ENCODE peak calls at places on chromosomes 16 and 17, in five cellular contexts. G, P, Y, L and C are unnamed samples.

GRCh38 chr16:6988846-6989245 is 343.8 kb upstream of the RBFOX1 start:
- DNase-seq in L (no peak), P (no peak), G (no peak), Y (no peak), C (no peak)

GRCh38 chr17:64262125-64262421 is 987 bp downstream of the TEX2 start:
- DNase-seq in Y (no peak), P (no peak), L (no peak), G (no peak), C (peak; percentile 68)

GRCh38 chr16:79839851-79840321 is 239.3 kb upstream of the MAF start:
- DNase-seq in L (no peak), P (no peak), Y (no peak), G (no peak), C (no peak)

GRCh38 chr16:87661561-87661960 is 59.3 kb downstream of the JPH3 start:
- DNase-seq in G (no peak), L (no peak), P (no peak), Y (peak; percentile 6), C (peak; percentile 84)

GRCh38 chr17:4537451-4538235 is 17.5 kb downstream of the MYBBP1A start:
- DNase-seq in Y (no peak), P (no peak), L (no peak), G (peak; percentile 93), C (no peak)

GRCh38 chr17:40560592-40561293 is 4.5 kb downstream of the CCR7 start:
- DNase-seq in Y (peak; percentile 60), G (no peak), L (no peak), P (no peak), C (peak; percentile 89)

GRCh38 chr17:9016941-9017552 is 4.3 kb upstream of the NTN1 start:
- DNase-seq in Y (no peak), L (no peak), P (no peak), G (no peak), C (peak; percentile 94)

GRCh38 chr16:10114411-10114810 is 67.8 kb downstream of the GRIN2A start:
- DNase-seq in P (no peak), L (no peak), G (no peak), Y (no peak), C (no peak)

GRCh38 chr17:9079461-9080103 is 58.3 kb downstream of the NTN1 start:
- DNase-seq in Y (no peak), G (no peak), L (no peak), P (no peak), C (no peak)

GRCh38 chr16:72927199-72928088 is 120.5 kb downstream of the ZFHX3 start:
- DNase-seq in P (no peak), G (no peak), L (no peak), Y (peak; percentile 56), C (no peak)

GRCh38 chr16:18803569-18804462 is 2.5 kb upstream of the ARL6IP1 start:
- DNase-seq in L (no peak), P (peak; percentile 56), G (no peak), Y (no peak), C (peak; percentile 38)

GRCh38 chr16:83704656-83705055 is 103.1 kb upstream of the HSBP1 start:
- DNase-seq in P (no peak), G (no peak), L (no peak), Y (no peak), C (no peak)

GRCh38 chr16:79286646-79287423 is 313.7 kb downstream of the MAF start:
- DNase-seq in Y (no peak), P (no peak), G (peak; percentile 67), L (no peak), C (no peak)

GRCh38 chr16:30369091-30369937 is 980 bp downstream of the TBC1D10B start:
- DNase-seq in P (no peak), L (no peak), G (no peak), Y (no peak), C (peak; percentile 31)

GRCh38 chr17:45953561-45953960 is 45.5 kb upstream of the STH start:
- DNase-seq in Y (no peak), G (no peak), L (no peak), P (no peak), C (no peak)

GRCh38 chr17:49552070-49552751 is 23.5 kb upstream of the NXPH3 start:
- DNase-seq in P (no peak), Y (no peak), L (no peak), G (no peak), C (no peak)

GRCh38 chr17:78112508-78113471 is 15.8 kb downstream of the TMC6 start:
- DNase-seq in G (peak; percentile 69), L (no peak), Y (no peak), P (no peak), C (peak; percentile 77)

GRCh38 chr17:40069751-40070643 is 7.2 kb downstream of the THRA start:
- DNase-seq in L (no peak), G (peak; percentile 54), P (no peak), Y (no peak), C (peak; percentile 56)

GRCh38 chr16:54062361-54063346 is 223.9 kb downstream of the IRX3 start:
- DNase-seq in P (no peak), L (no peak), G (peak; percentile 39), Y (no peak), C (no peak)

GRCh38 chr17:47604268-47604927 is 45.3 kb upstream of the KPNB1 start:
- DNase-seq in G (peak; percentile 32), Y (peak; percentile 40), L (no peak), P (no peak), C (no peak)

GRCh38 chr17:72407336-72408121 is 286.7 kb downstream of the SOX9 start:
- DNase-seq in L (peak; percentile 33), P (peak; percentile 70), G (peak; percentile 35), Y (peak; percentile 86), C (no peak)

GRCh38 chr16:64250866-64251265 is 871.0 kb downstream of the CDH11 start:
- DNase-seq in P (no peak), G (peak; percentile 22), Y (peak; percentile 2), L (no peak), C (peak; percentile 53)

GRCh38 chr16:27547134-27547533 is 2.6 kb downstream of the GTF3C1 start:
- DNase-seq in P (no peak), G (no peak), Y (peak; percentile 49), L (no peak), C (peak; percentile 74)

GRCh38 chr17:46782250-46782953 is 36.1 kb downstream of the WNT3 start:
- DNase-seq in Y (no peak), G (no peak), P (no peak), L (no peak), C (peak; percentile 64)

GRCh38 chr16:84454611-84455010 is 49.8 kb downstream of the MEAK7 start:
- DNase-seq in L (no peak), G (no peak), Y (no peak), P (no peak), C (no peak)

GRCh38 chr17:39928868-39929651 is 1.5 kb downstream of the LRRC3C start:
- DNase-seq in P (peak; percentile 65), L (no peak), G (no peak), Y (peak; percentile 91), C (peak; percentile 81)

GRCh38 chr17:1673041-1673790 is 11.5 kb downstream of the PRPF8 start:
- DNase-seq in G (no peak), Y (no peak), L (no peak), P (no peak), C (no peak)

GRCh38 chr17:49959183-49959935 is 9.6 kb upstream of the DLX4 start:
- DNase-seq in G (no peak), P (no peak), Y (no peak), L (no peak), C (no peak)

GRCh38 chr17:28953444-28954118 is 2.3 kb upstream of the PHF12 start:
- DNase-seq in L (no peak), G (peak; percentile 71), P (no peak), Y (no peak), C (peak; percentile 83)